ENCODE peak calls at places on chromosome 11, in seven cellular contexts. One of them, this sample, is unnamed.

GRCh38 chr11:120546312-120547205 is 35.0 kb downstream of the GRIK4 start:
- DNase-seq in fibroblast of mammary gland: peak
- DNase-seq in ACHN: peak
- DNase-seq in EH: peak
- DNase-seq in stromal cell of bone marrow: peak
- DNase-seq in substantia nigra: no peak
- DNase-seq in GOT3: peak
- DNase-seq in this sample: no peak

GRCh38 chr11:68569357-68569756 is 108.8 kb downstream of the PPP6R3 start:
- DNase-seq in fibroblast of mammary gland: no peak
- DNase-seq in ACHN: no peak
- DNase-seq in EH: no peak
- DNase-seq in stromal cell of bone marrow: no peak
- DNase-seq in substantia nigra: no peak
- DNase-seq in GOT3: no peak
- DNase-seq in this sample: no peak

GRCh38 chr11:60363542-60364525 is 14.5 kb upstream of the MS4A7 start:
- DNase-seq in fibroblast of mammary gland: peak
- DNase-seq in ACHN: peak
- DNase-seq in EH: peak
- DNase-seq in stromal cell of bone marrow: peak
- DNase-seq in substantia nigra: no peak
- DNase-seq in GOT3: peak
- DNase-seq in this sample: peak

GRCh38 chr11:15038963-15039362 is 34.4 kb upstream of the CALCB start:
- DNase-seq in fibroblast of mammary gland: peak
- DNase-seq in ACHN: peak
- DNase-seq in EH: peak
- DNase-seq in stromal cell of bone marrow: no peak
- DNase-seq in substantia nigra: no peak
- DNase-seq in GOT3: no peak
- DNase-seq in this sample: no peak

GRCh38 chr11:14124886-14125285 is 162.4 kb downstream of the SPON1 start:
- DNase-seq in fibroblast of mammary gland: no peak
- DNase-seq in ACHN: no peak
- DNase-seq in EH: no peak
- DNase-seq in stromal cell of bone marrow: no peak
- DNase-seq in substantia nigra: no peak
- DNase-seq in GOT3: no peak
- DNase-seq in this sample: no peak

GRCh38 chr11:130560000-130560852 is 111.8 kb downstream of the ADAMTS15 start:
- DNase-seq in fibroblast of mammary gland: no peak
- DNase-seq in ACHN: no peak
- DNase-seq in EH: no peak
- DNase-seq in stromal cell of bone marrow: no peak
- DNase-seq in substantia nigra: no peak
- DNase-seq in GOT3: no peak
- DNase-seq in this sample: no peak

GRCh38 chr11:64294665-64295289 is 3.7 kb downstream of the KCNK4 start:
- DNase-seq in fibroblast of mammary gland: no peak
- DNase-seq in ACHN: no peak
- DNase-seq in EH: peak
- DNase-seq in stromal cell of bone marrow: no peak
- DNase-seq in substantia nigra: no peak
- DNase-seq in GOT3: no peak
- DNase-seq in this sample: no peak

GRCh38 chr11:64762277-64762915 is 2.6 kb upstream of the PYGM start:
- DNase-seq in fibroblast of mammary gland: no peak
- DNase-seq in ACHN: no peak
- DNase-seq in EH: no peak
- DNase-seq in stromal cell of bone marrow: no peak
- DNase-seq in substantia nigra: no peak
- DNase-seq in GOT3: no peak
- DNase-seq in this sample: no peak

GRCh38 chr11:57302489-57302888 is 22.3 kb downstream of the TNKS1BP1 start:
- DNase-seq in fibroblast of mammary gland: no peak
- DNase-seq in ACHN: no peak
- DNase-seq in EH: no peak
- DNase-seq in stromal cell of bone marrow: no peak
- DNase-seq in substantia nigra: no peak
- DNase-seq in GOT3: no peak
- DNase-seq in this sample: no peak

GRCh38 chr11:66186470-66186869 is 82.0 kb upstream of the RAB1B start:
- DNase-seq in fibroblast of mammary gland: no peak
- DNase-seq in ACHN: no peak
- DNase-seq in EH: no peak
- DNase-seq in stromal cell of bone marrow: no peak
- DNase-seq in substantia nigra: no peak
- DNase-seq in GOT3: no peak
- DNase-seq in this sample: no peak

GRCh38 chr11:59144096-59144495 is 1.4 kb downstream of the FAM111A start:
- DNase-seq in fibroblast of mammary gland: no peak
- DNase-seq in ACHN: peak
- DNase-seq in EH: no peak
- DNase-seq in stromal cell of bone marrow: no peak
- DNase-seq in substantia nigra: no peak
- DNase-seq in GOT3: no peak
- DNase-seq in this sample: no peak

GRCh38 chr11:78261367-78261766 is 72.6 kb downstream of the USP35 start:
- DNase-seq in fibroblast of mammary gland: no peak
- DNase-seq in ACHN: no peak
- DNase-seq in EH: no peak
- DNase-seq in stromal cell of bone marrow: no peak
- DNase-seq in substantia nigra: no peak
- DNase-seq in GOT3: no peak
- DNase-seq in this sample: no peak

GRCh38 chr11:57798905-57799559 is 37.4 kb downstream of the CTNND1 start:
- DNase-seq in fibroblast of mammary gland: peak
- DNase-seq in ACHN: no peak
- DNase-seq in EH: peak
- DNase-seq in stromal cell of bone marrow: peak
- DNase-seq in substantia nigra: no peak
- DNase-seq in GOT3: no peak
- DNase-seq in this sample: peak

GRCh38 chr11:62431171-62431895 is 12.5 kb downstream of the SCGB1A1 start:
- DNase-seq in fibroblast of mammary gland: peak
- DNase-seq in ACHN: peak
- DNase-seq in EH: peak
- DNase-seq in stromal cell of bone marrow: peak
- DNase-seq in substantia nigra: no peak
- DNase-seq in GOT3: no peak
- DNase-seq in this sample: no peak

GRCh38 chr11:116415095-116415494 is 357.7 kb downstream of the BUD13 start:
- DNase-seq in fibroblast of mammary gland: no peak
- DNase-seq in ACHN: no peak
- DNase-seq in EH: no peak
- DNase-seq in stromal cell of bone marrow: no peak
- DNase-seq in substantia nigra: no peak
- DNase-seq in GOT3: no peak
- DNase-seq in this sample: no peak

GRCh38 chr11:359181-359714 is 10.1 kb upstream of the B4GALNT4 start:
- DNase-seq in fibroblast of mammary gland: no peak
- DNase-seq in ACHN: no peak
- DNase-seq in EH: no peak
- DNase-seq in stromal cell of bone marrow: no peak
- DNase-seq in substantia nigra: no peak
- DNase-seq in GOT3: no peak
- DNase-seq in this sample: no peak

GRCh38 chr11:111308140-111308539 is 9.8 kb downstream of the POU2AF3 start:
- DNase-seq in fibroblast of mammary gland: no peak
- DNase-seq in ACHN: peak
- DNase-seq in EH: no peak
- DNase-seq in stromal cell of bone marrow: no peak
- DNase-seq in substantia nigra: no peak
- DNase-seq in GOT3: no peak
- DNase-seq in this sample: no peak

GRCh38 chr11:103807806-103808205 is 228.6 kb upstream of the DDI1 start:
- DNase-seq in fibroblast of mammary gland: peak
- DNase-seq in ACHN: no peak
- DNase-seq in EH: no peak
- DNase-seq in stromal cell of bone marrow: no peak
- DNase-seq in substantia nigra: no peak
- DNase-seq in GOT3: no peak
- DNase-seq in this sample: no peak

GRCh38 chr11:118180300-118180703 is 3.9 kb upstream of the SCN2B start:
- DNase-seq in fibroblast of mammary gland: no peak
- DNase-seq in ACHN: no peak
- DNase-seq in EH: peak
- DNase-seq in stromal cell of bone marrow: peak
- DNase-seq in substantia nigra: peak
- DNase-seq in GOT3: no peak
- DNase-seq in this sample: peak

GRCh38 chr11:74749127-74749964 is 697 bp downstream of the RNF169 start:
- DNase-seq in fibroblast of mammary gland: peak
- DNase-seq in ACHN: peak
- DNase-seq in EH: peak
- DNase-seq in stromal cell of bone marrow: no peak
- DNase-seq in substantia nigra: no peak
- DNase-seq in GOT3: no peak
- DNase-seq in this sample: peak

GRCh38 chr11:118596226-118596625 is 11.2 kb upstream of the PHLDB1 start:
- DNase-seq in fibroblast of mammary gland: no peak
- DNase-seq in ACHN: no peak
- DNase-seq in EH: no peak
- DNase-seq in stromal cell of bone marrow: no peak
- DNase-seq in substantia nigra: no peak
- DNase-seq in GOT3: no peak
- DNase-seq in this sample: no peak

GRCh38 chr11:67255353-67255752 is 10.9 kb upstream of the GRK2 start:
- DNase-seq in fibroblast of mammary gland: no peak
- DNase-seq in ACHN: no peak
- DNase-seq in EH: no peak
- DNase-seq in stromal cell of bone marrow: no peak
- DNase-seq in substantia nigra: no peak
- DNase-seq in GOT3: no peak
- DNase-seq in this sample: no peak

GRCh38 chr11:12073436-12073835 is 37.0 kb upstream of the MICAL2 start:
- DNase-seq in fibroblast of mammary gland: no peak
- DNase-seq in ACHN: no peak
- DNase-seq in EH: no peak
- DNase-seq in stromal cell of bone marrow: no peak
- DNase-seq in substantia nigra: no peak
- DNase-seq in GOT3: no peak
- DNase-seq in this sample: no peak

GRCh38 chr11:16783321-16783801 is 44.9 kb downstream of the C11orf58 start:
- DNase-seq in fibroblast of mammary gland: no peak
- DNase-seq in ACHN: no peak
- DNase-seq in EH: no peak
- DNase-seq in stromal cell of bone marrow: no peak
- DNase-seq in substantia nigra: no peak
- DNase-seq in GOT3: no peak
- DNase-seq in this sample: peak

GRCh38 chr11:74141274-74141695 is 29.5 kb downstream of the C2CD3 start:
- DNase-seq in fibroblast of mammary gland: no peak
- DNase-seq in ACHN: peak
- DNase-seq in EH: peak
- DNase-seq in stromal cell of bone marrow: no peak
- DNase-seq in substantia nigra: no peak
- DNase-seq in GOT3: no peak
- DNase-seq in this sample: no peak

GRCh38 chr11:82790723-82791487 is 57.2 kb upstream of the FAM181B start:
- DNase-seq in fibroblast of mammary gland: no peak
- DNase-seq in ACHN: no peak
- DNase-seq in EH: no peak
- DNase-seq in stromal cell of bone marrow: no peak
- DNase-seq in substantia nigra: no peak
- DNase-seq in GOT3: no peak
- DNase-seq in this sample: no peak

GRCh38 chr11:84720706-84721402 is 906.3 kb downstream of the DLG2 start:
- DNase-seq in fibroblast of mammary gland: peak
- DNase-seq in ACHN: no peak
- DNase-seq in EH: peak
- DNase-seq in stromal cell of bone marrow: no peak
- DNase-seq in substantia nigra: peak
- DNase-seq in GOT3: no peak
- DNase-seq in this sample: peak

GRCh38 chr11:46920709-46921108 is 2.4 kb upstream of the LRP4 start:
- DNase-seq in fibroblast of mammary gland: peak
- DNase-seq in ACHN: peak
- DNase-seq in EH: peak
- DNase-seq in stromal cell of bone marrow: peak
- DNase-seq in substantia nigra: no peak
- DNase-seq in GOT3: peak
- DNase-seq in this sample: peak

GRCh38 chr11:33695051-33695566 is 5.5 kb downstream of the C11orf91 start:
- DNase-seq in fibroblast of mammary gland: no peak
- DNase-seq in ACHN: no peak
- DNase-seq in EH: no peak
- DNase-seq in stromal cell of bone marrow: no peak
- DNase-seq in substantia nigra: no peak
- DNase-seq in GOT3: no peak
- DNase-seq in this sample: no peak

GRCh38 chr11:19868281-19868821 is 155.7 kb downstream of the NAV2 start:
- DNase-seq in fibroblast of mammary gland: peak
- DNase-seq in ACHN: no peak
- DNase-seq in EH: peak
- DNase-seq in stromal cell of bone marrow: peak
- DNase-seq in substantia nigra: no peak
- DNase-seq in GOT3: no peak
- DNase-seq in this sample: no peak

This sample was measured in testis.